ENCODE peak calls at places on chromosome 21, in eight cellular contexts. S is stimulated activated CD4-positive, alpha-beta T cell treated with anti-CD3 and anti-CD28 coated beads, Interleukin-4, amount 100 ng/mL, for 1 hour; F is GM23248; D is NCI-H2107; Y is NCI-H1417; W is AG04450; B is GOT3; Q is stomach. I is an unnamed sample.

GRCh38 chr21:37619464-37619974 is 252.9 kb downstream of the DYRK1A start:
- DNase-seq in B (no peak), W (no peak), S (no peak), Q (no peak), Y (no peak), D (no peak), F (no peak), I (peak)

GRCh38 chr21:22395965-22396364 is 1397.8 kb downstream of the NCAM2 start:
- DNase-seq in S (no peak), Y (no peak), B (no peak), F (no peak), Q (no peak), D (no peak), W (no peak), I (no peak)

GRCh38 chr21:41845310-41846032 is 33.7 kb downstream of the PRDM15 start:
- DNase-seq in Q (no peak), D (no peak), Y (no peak), F (peak), S (no peak), W (no peak), B (no peak), I (no peak)

GRCh38 chr21:36790616-36791015 is 91.7 kb downstream of the SIM2 start:
- DNase-seq in F (no peak), Y (no peak), Q (no peak), S (no peak), W (no peak), B (no peak), D (no peak), I (no peak)

GRCh38 chr21:36966066-36966845 is at the start of gene HLCS:
- DNase-seq in Q (peak), S (peak), Y (peak), B (no peak), D (peak), F (peak), W (no peak), I (peak)

GRCh38 chr21:38819719-38820147 is 14.0 kb downstream of the ETS2 start:
- DNase-seq in Y (no peak), S (no peak), B (no peak), W (no peak), D (no peak), F (peak), Q (peak), I (peak)

GRCh38 chr21:45615145-45615711 is 28.3 kb upstream of the PCBP3 start:
- DNase-seq in Y (peak), B (no peak), F (peak), S (peak), D (no peak), W (no peak), Q (peak), I (no peak)

GRCh38 chr21:43953028-43953427 is 59.1 kb upstream of the TRAPPC10 start:
- DNase-seq in Q (no peak), Y (no peak), D (no peak), S (no peak), B (no peak), F (no peak), W (no peak), I (no peak)

GRCh38 chr21:43817157-43818086 is 28.0 kb downstream of the RRP1 start:
- DNase-seq in S (no peak), B (no peak), D (no peak), Y (no peak), F (no peak), W (no peak), Q (no peak), I (no peak)

GRCh38 chr21:38440746-38441145 is 57.5 kb downstream of the ERG start:
- DNase-seq in D (no peak), W (peak), Q (no peak), Y (no peak), F (peak), B (peak), S (no peak), I (peak)

GRCh38 chr21:33418686-33419085 is 15.5 kb downstream of the IFNGR2 start:
- DNase-seq in S (no peak), W (no peak), Y (no peak), D (no peak), Q (no peak), F (no peak), B (no peak), I (no peak)

GRCh38 chr21:17461582-17461981 is 51.3 kb upstream of the CXADR start:
- DNase-seq in B (no peak), Q (no peak), D (no peak), W (no peak), Y (no peak), S (no peak), F (peak), I (peak)

GRCh38 chr21:29771491-29772066 is 168.2 kb downstream of the GRIK1 start:
- DNase-seq in S (no peak), F (no peak), Q (no peak), Y (no peak), W (no peak), B (no peak), D (no peak), I (no peak)

GRCh38 chr21:31586118-31586517 is 73.4 kb upstream of the SOD1 start:
- DNase-seq in D (no peak), B (no peak), S (no peak), F (no peak), Y (no peak), Q (no peak), W (no peak), I (no peak)

GRCh38 chr21:23887709-23888303 is 1719.5 kb downstream of the MRPL39 start:
- DNase-seq in Q (no peak), W (no peak), D (no peak), F (no peak), Y (no peak), S (peak), B (no peak), I (no peak)

GRCh38 chr21:42818328-42818749 is 61.0 kb downstream of the WDR4 start:
- DNase-seq in Y (peak), F (peak), W (no peak), D (no peak), B (no peak), Q (peak), S (peak), I (no peak)

GRCh38 chr21:36306872-36307534 is 13.0 kb upstream of the MORC3 start:
- DNase-seq in D (no peak), B (no peak), Y (no peak), W (no peak), Q (no peak), S (no peak), F (no peak), I (no peak)

GRCh38 chr21:45906196-45906805 is 75.3 kb upstream of the COL6A1 start:
- DNase-seq in Q (no peak), B (no peak), W (no peak), Y (no peak), S (no peak), F (no peak), D (no peak), I (no peak)

GRCh38 chr21:16330340-16331319 is 600.8 kb downstream of the USP25 start:
- DNase-seq in W (peak), B (no peak), F (peak), D (peak), Y (peak), Q (no peak), S (no peak), I (peak)

GRCh38 chr21:37071561-37072238 is 1.2 kb downstream of the PIGP start:
- DNase-seq in D (peak), S (no peak), F (peak), B (no peak), Y (peak), W (no peak), Q (peak), I (peak)

GRCh38 chr21:16186742-16187141 is 457.0 kb downstream of the USP25 start:
- DNase-seq in D (no peak), B (no peak), Y (no peak), Q (no peak), S (no peak), W (no peak), F (no peak), I (peak)

GRCh38 chr21:33384851-33385331 is 18.3 kb upstream of the IFNGR2 start:
- DNase-seq in S (no peak), B (no peak), Y (no peak), D (no peak), F (no peak), W (no peak), Q (no peak), I (peak)

GRCh38 chr21:44550807-44551206 is 498 bp downstream of the KRTAP10-2 start:
- DNase-seq in S (no peak), D (no peak), Y (no peak), Q (no peak), B (no peak), W (no peak), F (peak), I (no peak)

GRCh38 chr21:29511076-29511475 is 212.4 kb downstream of the BACH1 start:
- DNase-seq in B (no peak), Y (no peak), F (peak), D (no peak), Q (no peak), W (no peak), S (no peak), I (no peak)

GRCh38 chr21:20790113-20790512 is 208.1 kb upstream of the NCAM2 start:
- DNase-seq in D (no peak), S (no peak), F (no peak), Q (no peak), Y (no peak), B (no peak), W (no peak), I (no peak)

GRCh38 chr21:29334717-29335428 is 36.2 kb downstream of the BACH1 start:
- DNase-seq in D (no peak), Q (no peak), W (no peak), B (no peak), S (no peak), Y (no peak), F (peak), I (peak)

GRCh38 chr21:40345700-40346099 is 478.5 kb downstream of the PCP4 start:
- DNase-seq in B (no peak), S (no peak), Q (no peak), Y (no peak), D (no peak), W (no peak), F (no peak), I (no peak)

GRCh38 chr21:46376856-46377453 is 53.0 kb downstream of the PCNT start:
- DNase-seq in Y (no peak), S (no peak), W (no peak), Q (no peak), D (no peak), F (no peak), B (no peak), I (no peak)

GRCh38 chr21:26194811-26195251 is 24.3 kb upstream of the APP start:
- DNase-seq in D (no peak), Q (no peak), Y (no peak), B (no peak), S (no peak), W (no peak), F (peak), I (peak)

GRCh38 chr21:44924611-44925010 is 3.9 kb upstream of the ITGB2 start:
- DNase-seq in F (no peak), Y (no peak), Q (no peak), D (no peak), S (no peak), W (no peak), B (no peak), I (no peak)

GRCh38 chr21:17270234-17270633 is 242.6 kb upstream of the CXADR start:
- DNase-seq in F (peak), B (peak), S (no peak), Q (no peak), D (peak), Y (peak), W (peak), I (peak)

GRCh38 chr21:44043613-44044012 is 31.5 kb downstream of the TRAPPC10 start:
- DNase-seq in D (no peak), Q (no peak), B (no peak), W (no peak), Y (no peak), F (no peak), S (no peak), I (no peak)

GRCh38 chr21:43865471-43866181 is 603 bp downstream of the AGPAT3 start:
- DNase-seq in D (no peak), B (no peak), Y (peak), S (peak), W (no peak), Q (peak), F (peak), I (peak)

GRCh38 chr21:16587671-16588379 is 858.0 kb downstream of the USP25 start:
- DNase-seq in Q (no peak), S (no peak), F (peak), Y (peak), W (no peak), B (no peak), D (no peak), I (peak)

I was measured in M059J.